ENCODE peak calls at places on chromosomes 2 and 18, in six cellular contexts. E, S, R, G, T and M are unnamed samples.

GRCh38 chr2:10278029-10278762 is 24.5 kb upstream of the HPCAL1 start:
- DNase-seq in E (no peak), S (peak; percentile 83), R (peak; percentile 84), G (no peak), T (no peak), M (no peak)

GRCh38 chr18:34297287-34297686 is 72.6 kb upstream of the NOL4 start:
- DNase-seq in E (no peak), S (no peak), R (no peak), G (no peak), T (no peak), M (no peak)

GRCh38 chr18:57431512-57432080 is 3.6 kb upstream of the ONECUT2 start:
- DNase-seq in E (no peak), S (no peak), R (no peak), G (no peak), T (no peak), M (no peak)

GRCh38 chr2:171718720-171719119 is 31.5 kb downstream of the DYNC1I2 start:
- DNase-seq in E (no peak), S (no peak), R (no peak), G (no peak), T (no peak), M (no peak)

GRCh38 chr18:42053188-42053781 is 98.3 kb downstream of the PIK3C3 start:
- DNase-seq in E (peak; percentile 68), S (no peak), R (peak; percentile 51), G (peak; percentile 52), T (peak; percentile 55), M (peak; percentile 77)

GRCh38 chr2:229920011-229920781 is 1.6 kb downstream of the TRIP12 start:
- DNase-seq in E (peak; percentile 48), S (no peak), R (peak; percentile 21), G (peak; percentile 23), T (peak; percentile 49), M (peak; percentile 42)

GRCh38 chr2:56009758-56010534 is 86.4 kb upstream of the EFEMP1 start:
- DNase-seq in E (peak; percentile 23), S (no peak), R (peak; percentile 49), G (no peak), T (no peak), M (peak; percentile 84)

GRCh38 chr2:32926708-32927084 is 20.1 kb upstream of the LTBP1 start:
- DNase-seq in E (peak; percentile 55), S (no peak), R (peak; percentile 46), G (no peak), T (no peak), M (no peak)

GRCh38 chr2:105887246-105887645 is 142.5 kb downstream of the NCK2 start:
- DNase-seq in E (no peak), S (no peak), R (peak; percentile 63), G (no peak), T (no peak), M (no peak)

GRCh38 chr2:212842544-212843185 is 304.1 kb upstream of the ERBB4 start:
- DNase-seq in E (no peak), S (no peak), R (peak; percentile 88), G (no peak), T (no peak), M (peak; percentile 81)

GRCh38 chr2:182779323-182779722 is 63.3 kb downstream of the DNAJC10 start:
- DNase-seq in E (no peak), S (no peak), R (no peak), G (no peak), T (no peak), M (no peak)

GRCh38 chr18:69401475-69402218 is 959 bp downstream of the DOK6 start:
- DNase-seq in E (peak; percentile 39), S (peak; percentile 56), R (peak; percentile 30), G (no peak), T (no peak), M (peak; percentile 65)

GRCh38 chr2:88003074-88003755 is 13.1 kb downstream of the RNU2-63P start:
- DNase-seq in E (peak; percentile 53), S (no peak), R (peak; percentile 20), G (no peak), T (no peak), M (peak; percentile 41)

GRCh38 chr18:12701161-12701560 is 1.4 kb downstream of the CEP76 start:
- DNase-seq in E (no peak), S (no peak), R (no peak), G (no peak), T (no peak), M (peak; percentile 13)

GRCh38 chr18:77647472-77647871 is 397.8 kb downstream of the GALR1 start:
- DNase-seq in E (no peak), S (no peak), R (no peak), G (no peak), T (no peak), M (no peak)

GRCh38 chr2:67854798-67855197 is 208.0 kb downstream of the C1D start:
- DNase-seq in E (no peak), S (no peak), R (no peak), G (no peak), T (no peak), M (no peak)

GRCh38 chr2:11496311-11496710 is 30.4 kb upstream of the E2F6 start:
- DNase-seq in E (no peak), S (no peak), R (no peak), G (no peak), T (no peak), M (no peak)

GRCh38 chr2:43367014-43367782 is 140.8 kb upstream of the ZFP36L2 start:
- DNase-seq in E (no peak), S (no peak), R (no peak), G (no peak), T (no peak), M (no peak)

GRCh38 chr18:72342933-72343332 is 201.2 kb downstream of the CBLN2 start:
- DNase-seq in E (no peak), S (no peak), R (peak; percentile 11), G (no peak), T (no peak), M (peak; percentile 76)

GRCh38 chr2:72669121-72669520 is 156.7 kb downstream of the EXOC6B start:
- DNase-seq in E (no peak), S (no peak), R (peak; percentile 81), G (no peak), T (no peak), M (peak; percentile 72)

GRCh38 chr2:233413529-233414272 is 59.4 kb downstream of the DGKD start:
- DNase-seq in E (no peak), S (no peak), R (peak; percentile 75), G (peak; percentile 54), T (peak; percentile 80), M (peak; percentile 91)

GRCh38 chr2:223947711-223948205 is 2.6 kb upstream of the WDFY1 start:
- DNase-seq in E (peak; percentile 55), S (no peak), R (no peak), G (no peak), T (no peak), M (no peak)

GRCh38 chr2:240397924-240398611 is 37.4 kb upstream of the GPC1 start:
- DNase-seq in E (no peak), S (peak; percentile 64), R (no peak), G (no peak), T (no peak), M (no peak)

GRCh38 chr2:154697422-154698237 is 865 bp upstream of the KCNJ3 start:
- DNase-seq in E (peak; percentile 83), S (no peak), R (peak; percentile 6), G (no peak), T (no peak), M (no peak)

GRCh38 chr2:132463719-132464118 is 47.1 kb downstream of the GPR39 start:
- DNase-seq in E (no peak), S (no peak), R (no peak), G (no peak), T (no peak), M (no peak)

GRCh38 chr2:132465917-132466316 is 49.3 kb downstream of the GPR39 start:
- DNase-seq in E (no peak), S (no peak), R (peak; percentile 29), G (no peak), T (no peak), M (no peak)

GRCh38 chr2:132466428-132467028 is 49.9 kb downstream of the GPR39 start:
- DNase-seq in E (no peak), S (no peak), R (no peak), G (no peak), T (no peak), M (no peak)

GRCh38 chr2:132462242-132462641 is 45.6 kb downstream of the GPR39 start:
- DNase-seq in E (no peak), S (no peak), R (no peak), G (no peak), T (no peak), M (no peak)

GRCh38 chr2:132460781-132461180 is 44.2 kb downstream of the GPR39 start:
- DNase-seq in E (no peak), S (no peak), R (peak; percentile 64), G (no peak), T (no peak), M (no peak)
- H3K9me3 ChIP-seq in E (peaks cover 4% of the 10 kb centered on the region), S (no peaks in the 10 kb centered on the region), R (no peaks in the 10 kb centered on the region), G (peaks cover 7% of the 10 kb centered on the region), T (no peaks in the 10 kb centered on the region), M (peaks cover 57% of the 10 kb centered on the region)

GRCh38 chr2:12856934-12857660 is 140.4 kb downstream of the TRIB2 start:
- DNase-seq in E (no peak), S (no peak), R (peak; percentile 95), G (peak; percentile 23), T (peak; percentile 27), M (peak; percentile 74)

GRCh38 chr2:12855508-12855907 is 138.8 kb downstream of the TRIB2 start:
- DNase-seq in E (no peak), S (no peak), R (peak; percentile 65), G (no peak), T (no peak), M (no peak)

GRCh38 chr2:12857891-12858290 is 141.2 kb downstream of the TRIB2 start:
- DNase-seq in E (no peak), S (no peak), R (no peak), G (no peak), T (no peak), M (no peak)

GRCh38 chr2:12861344-12861942 is 144.7 kb downstream of the TRIB2 start:
- DNase-seq in E (no peak), S (no peak), R (peak; percentile 63), G (no peak), T (no peak), M (peak; percentile 50)

GRCh38 chr2:12858786-12859185 is 142.1 kb downstream of the TRIB2 start:
- DNase-seq in E (no peak), S (no peak), R (peak; percentile 18), G (no peak), T (no peak), M (no peak)
- H3K9me3 ChIP-seq in E (no peaks in the 10 kb centered on the region), S (no peaks in the 10 kb centered on the region), R (no peaks in the 10 kb centered on the region), G (peaks cover 8% of the 10 kb centered on the region), T (peaks cover 2% of the 10 kb centered on the region), M (peaks cover 8% of the 10 kb centered on the region)

DNA sequence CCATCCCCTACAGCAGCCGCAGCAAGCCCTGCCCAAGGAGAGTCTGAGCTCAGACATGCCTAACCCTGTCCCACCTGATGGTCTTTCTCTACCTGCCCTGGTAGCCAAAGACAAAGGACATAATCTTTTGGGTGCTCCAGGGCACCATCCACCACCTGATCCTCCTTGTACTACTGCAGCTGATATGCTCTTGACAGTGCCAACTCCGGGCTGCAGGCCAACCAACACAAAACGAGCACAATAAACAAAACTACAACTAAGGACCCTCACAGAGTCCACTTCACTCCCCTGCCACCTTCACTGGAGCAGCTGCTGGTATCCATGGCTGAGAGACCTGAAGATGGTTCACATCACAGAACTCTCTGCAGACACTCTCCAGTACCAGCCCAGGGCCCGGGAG is 106.3 kb downstream of the GRB14 start:
- DNase-seq in E (no peak), S (no peak), R (no peak), G (no peak), T (no peak), M (no peak)
- H3K9me3 ChIP-seq in E (peaks cover 7% of the 10 kb centered on the region), S (no peaks in the 10 kb centered on the region), R (no peaks in the 10 kb centered on the region), G (no peaks in the 10 kb centered on the region), T (no peaks in the 10 kb centered on the region), M (peaks cover 33% of the 10 kb centered on the region)

GRCh38 chr18:23981369-23981768 is 33.2 kb upstream of the TTC39C start:
- DNase-seq in E (peak; percentile 46), S (no peak), R (no peak), G (no peak), T (no peak), M (no peak)
- H3K9me3 ChIP-seq in E (no peaks in the 10 kb centered on the region), S (no peaks in the 10 kb centered on the region), R (no peaks in the 10 kb centered on the region), G (no peaks in the 10 kb centered on the region), T (no peaks in the 10 kb centered on the region), M (no peaks in the 10 kb centered on the region)

GRCh38 chr2:95143838-95144237 is 15.8 kb downstream of the ZNF514 start:
- DNase-seq in E (no peak), S (no peak), R (no peak), G (no peak), T (no peak), M (no peak)
- H3K9me3 ChIP-seq in E (peaks cover 40% of the 10 kb centered on the region), S (peaks cover 28% of the 10 kb centered on the region), R (peaks cover 2% of the 10 kb centered on the region), G (peaks cover 88% of the 10 kb centered on the region), T (peaks cover 40% of the 10 kb centered on the region), M (peaks cover 87% of the 10 kb centered on the region)